ENCODE peak calls at places on chromosomes 11 and 22, in eight cellular contexts. D, Y, X, F, T, O, U and C are unnamed samples.

GRCh38 chr11:34652191-34652958 is 31.5 kb downstream of the EHF start:
- DNase-seq in U (no peak), F (peak; percentile 13), X (no peak), O (no peak), T (no peak), Y (no peak), D (peak; percentile 36), C (no peak)

GRCh38 chr11:114441921-114442320 is 2.7 kb downstream of the REXO2 start:
- DNase-seq in D (no peak), X (no peak), Y (no peak), T (no peak), U (no peak), F (no peak), O (no peak), C (no peak)

GRCh38 chr22:36285017-36285416 is 32.1 kb downstream of the APOL1 start:
- DNase-seq in U (no peak), O (peak; percentile 58), D (no peak), T (no peak), Y (no peak), X (no peak), F (no peak), C (no peak)

GRCh38 chr11:111376453-111376871 is 2.6 kb downstream of the POU2AF1 start:
- DNase-seq in T (no peak), Y (no peak), D (peak; percentile 71), U (no peak), O (no peak), F (no peak), X (no peak), C (no peak)

GRCh38 chr11:61132646-61133045 is 28.6 kb downstream of the VPS37C start:
- DNase-seq in X (no peak), T (no peak), Y (no peak), F (no peak), O (no peak), U (no peak), D (no peak), C (no peak)

GRCh38 chr11:12090061-12090572 is 20.3 kb upstream of the MICAL2 start:
- DNase-seq in D (peak; percentile 90), T (peak; percentile 35), X (no peak), U (no peak), O (no peak), Y (peak; percentile 58), F (peak; percentile 61), C (no peak)

GRCh38 chr11:46505741-46506485 is 87.9 kb downstream of the AMBRA1 start:
- DNase-seq in O (no peak), U (no peak), Y (no peak), X (no peak), F (peak; percentile 18), D (no peak), T (no peak), C (no peak)

GRCh38 chr11:86743223-86744118 is 56.9 kb upstream of the PRSS23 start:
- DNase-seq in D (peak; percentile 99), Y (no peak), X (no peak), F (peak; percentile 99), U (peak; percentile 72), T (peak; percentile 27), O (peak; percentile 93), C (no peak)

GRCh38 chr11:133740928-133741327 is 104.4 kb downstream of the SPATA19 start:
- DNase-seq in T (no peak), Y (no peak), D (no peak), O (no peak), X (no peak), F (no peak), U (no peak), C (no peak)

GRCh38 chr11:34250732-34251639 is 106.8 kb downstream of the ABTB2 start:
- DNase-seq in Y (peak; percentile 37), T (peak; percentile 40), O (peak; percentile 57), U (peak; percentile 43), F (peak; percentile 7), D (peak; percentile 84), X (no peak), C (peak; percentile 41)

GRCh38 chr22:28244760-28245159 is 325.7 kb upstream of the PITPNB start:
- DNase-seq in U (no peak), F (no peak), O (no peak), Y (no peak), T (no peak), X (no peak), D (no peak), C (no peak)

GRCh38 chr11:20668844-20669832 is at the start of gene NELL1:
- DNase-seq in T (no peak), D (peak; percentile 5), Y (no peak), U (no peak), X (no peak), F (no peak), O (no peak), C (no peak)

GRCh38 chr11:287821-288327 is 1.1 kb upstream of the PGGHG start:
- DNase-seq in X (no peak), Y (peak; percentile 59), U (no peak), T (no peak), F (no peak), O (no peak), D (no peak), C (peak; percentile 54)

GRCh38 chr11:76707293-76707825 is 36.8 kb upstream of the LRRC32 start:
- DNase-seq in D (no peak), Y (no peak), U (no peak), T (no peak), O (no peak), F (no peak), X (no peak), C (no peak)

GRCh38 chr11:76703707-76704106 is 33.2 kb upstream of the LRRC32 start:
- DNase-seq in T (no peak), O (no peak), F (no peak), U (no peak), X (no peak), Y (no peak), D (no peak), C (no peak)

GRCh38 chr11:76706667-76707066 is 36.1 kb upstream of the LRRC32 start:
- DNase-seq in U (no peak), D (peak; percentile 17), F (no peak), X (no peak), Y (no peak), O (no peak), T (no peak), C (no peak)

GRCh38 chr11:76704171-76704948 is 33.8 kb upstream of the LRRC32 start:
- DNase-seq in F (no peak), D (no peak), Y (no peak), T (no peak), O (no peak), U (no peak), X (no peak), C (no peak)

GRCh38 chr11:76705834-76706233 is 35.3 kb upstream of the LRRC32 start:
- DNase-seq in U (no peak), Y (no peak), T (no peak), F (no peak), D (no peak), O (no peak), X (no peak), C (no peak)
- H3K27me3 ChIP-seq in U (no peaks in the 10 kb centered on the region), Y (peaks cover 10% of the 10 kb centered on the region), T (no peaks in the 10 kb centered on the region), F (peaks cover 17% of the 10 kb centered on the region), D (no peaks in the 10 kb centered on the region), O (no peaks in the 10 kb centered on the region), X (no peaks in the 10 kb centered on the region), C (no peaks in the 10 kb centered on the region)

GRCh38 chr11:78230161-78230877 is 41.6 kb downstream of the USP35 start:
- DNase-seq in T (no peak), F (peak; percentile 27), Y (no peak), D (no peak), X (no peak), U (no peak), O (peak; percentile 49), C (no peak)
- TF ChIP-seq CTCF in T (no peak), F (no peak), Y (no peak), D (no peak), X (no peak), U (no peak), O (no peak), C (no peak)

GRCh38 chr22:23181763-23182288 is 1.5 kb downstream of the BCR start:
- DNase-seq in U (no peak), F (no peak), D (no peak), T (no peak), O (no peak), Y (no peak), X (no peak), C (no peak)

GRCh38 chr22:23183107-23183698 is 2.9 kb downstream of the BCR start:
- DNase-seq in U (no peak), X (peak; percentile 52), D (peak; percentile 39), Y (peak; percentile 16), F (peak; percentile 66), O (peak; percentile 77), T (peak; percentile 62), C (no peak)

GRCh38 chr22:23180893-23181762 is 819 bp downstream of the BCR start:
- DNase-seq in Y (peak; percentile 40), T (no peak), O (no peak), U (no peak), X (no peak), D (peak; percentile 39), F (no peak), C (no peak)

GRCh38 chr22:23184100-23184763 is 3.9 kb downstream of the BCR start:
- DNase-seq in U (no peak), X (no peak), T (no peak), O (no peak), D (no peak), Y (no peak), F (no peak), C (no peak)

GRCh38 chr22:23182289-23183106 is 2.2 kb downstream of the BCR start:
- DNase-seq in Y (peak; percentile 10), U (no peak), D (peak; percentile 89), O (no peak), F (peak; percentile 19), X (no peak), T (peak; percentile 42), C (no peak)
- H3K27me3 ChIP-seq in Y (no peaks in the 10 kb centered on the region), U (no peaks in the 10 kb centered on the region), D (no peaks in the 10 kb centered on the region), O (no peaks in the 10 kb centered on the region), F (no peaks in the 10 kb centered on the region), X (no peaks in the 10 kb centered on the region), T (no peaks in the 10 kb centered on the region), C (no peaks in the 10 kb centered on the region)

DNA sequence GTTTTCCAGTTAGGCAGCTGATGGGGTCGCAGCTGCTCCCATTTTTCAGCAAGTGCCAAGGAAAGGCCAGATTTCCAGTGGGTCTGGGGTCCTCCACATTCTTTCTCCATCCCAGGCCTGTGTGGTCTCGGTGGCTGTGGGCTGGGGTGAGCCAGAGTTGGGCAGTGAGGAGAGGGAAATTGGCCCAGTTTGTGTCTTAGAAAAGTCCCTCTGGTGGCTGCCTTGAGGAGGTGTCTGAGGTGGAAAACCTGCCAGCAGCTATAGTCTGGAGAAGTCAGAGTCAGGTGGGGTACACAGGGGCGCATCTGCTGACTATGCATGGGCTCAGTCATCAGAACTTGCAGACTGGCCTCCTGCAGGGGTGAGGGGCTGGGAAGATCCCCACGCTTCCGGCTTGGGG is 30.5 kb downstream of the MRGPRD start:
- DNase-seq in O (no peak), U (no peak), T (no peak), Y (no peak), X (no peak), F (no peak), D (no peak), C (no peak)
- TF ChIP-seq CTCF in O (no peak), U (peak; percentile 51), T (no peak), Y (peak; percentile 38), X (no peak), F (peak; percentile 26), D (peak; percentile 48), C (no peak)

GRCh38 chr22:37428649-37429586 is 1.6 kb upstream of the ELFN2 start:
- DNase-seq in X (no peak), O (no peak), Y (peak; percentile 59), D (no peak), T (peak; percentile 45), F (peak; percentile 43), U (no peak), C (peak; percentile 35)
- H3K27me3 ChIP-seq in X (peaks cover 97% of the 10 kb centered on the region), O (peaks cover 39% of the 10 kb centered on the region), Y (peaks cover 25% of the 10 kb centered on the region), D (no peaks in the 10 kb centered on the region), T (peaks cover 30% of the 10 kb centered on the region), F (no peaks in the 10 kb centered on the region), U (no peaks in the 10 kb centered on the region), C (peaks cover 43% of the 10 kb centered on the region)